ENCODE peak calls at places on chromosomes 2 and 18, in four cellular contexts. L is AG04450, X is choroid plexus epithelial cell, W is pancreas. R is an unnamed sample.

GRCh38 chr2:64602436-64602835 is 51.3 kb downstream of the SERTAD2 start:
- DNase-seq in L (no peak), X (no peak), W (no peak), R (no peak)

GRCh38 chr2:11949732-11950503 is 203.5 kb downstream of the LPIN1 start:
- DNase-seq in L (no peak), X (peak), W (no peak), R (no peak)

GRCh38 chr2:216202602-216203250 is 93.6 kb downstream of the XRCC5 start:
- DNase-seq in L (no peak), X (peak), W (no peak), R (no peak)

GRCh38 chr2:25927357-25927756 is 49.1 kb upstream of the ASXL2 start:
- DNase-seq in L (no peak), X (no peak), W (no peak), R (no peak)

GRCh38 chr2:40896358-40896757 is 444.5 kb upstream of the SLC8A1 start:
- DNase-seq in L (no peak), X (no peak), W (no peak), R (no peak)

GRCh38 chr2:178193823-178194599 is at the start of gene OSBPL6:
- DNase-seq in L (no peak), X (peak), W (peak), R (peak)

GRCh38 chr2:102052367-102052764 is 60.6 kb downstream of the IL1R2 start:
- DNase-seq in L (no peak), X (no peak), W (no peak), R (no peak)

GRCh38 chr18:62643181-62643580 is 72.2 kb upstream of the PHLPP1 start:
- DNase-seq in L (no peak), X (no peak), W (no peak), R (no peak)

GRCh38 chr2:198066597-198066996 is 262.2 kb downstream of the PLCL1 start:
- DNase-seq in L (no peak), X (no peak), W (no peak), R (no peak)

GRCh38 chr2:108449410-108450200 is 599 bp downstream of the GCC2 start:
- DNase-seq in L (no peak), X (peak), W (peak), R (no peak)

GRCh38 chr2:68839260-68839833 is 31.9 kb downstream of the BMP10 start:
- DNase-seq in L (no peak), X (peak), W (no peak), R (no peak)

GRCh38 chr2:197306691-197307030 is 3.9 kb downstream of the ANKRD44 start:
- DNase-seq in L (no peak), X (no peak), W (peak), R (no peak)

GRCh38 chr2:222238072-222238471 is 60.7 kb downstream of the PAX3 start:
- DNase-seq in L (no peak), X (no peak), W (no peak), R (no peak)

GRCh38 chr2:209391776-209392401 is 32.0 kb upstream of the MAP2 start:
- DNase-seq in L (no peak), X (peak), W (no peak), R (no peak)

GRCh38 chr2:238122287-238123217 is 15.9 kb upstream of the KLHL30 start:
- DNase-seq in L (no peak), X (no peak), W (no peak), R (no peak)

GRCh38 chr2:238260879-238261278 is 21.0 kb upstream of the HES6 start:
- DNase-seq in L (no peak), X (peak), W (no peak), R (no peak)

GRCh38 chr2:236852100-236852976 is 233.4 kb upstream of the COPS8 start:
- DNase-seq in L (no peak), X (no peak), W (peak), R (no peak)

GRCh38 chr2:160490760-160491367 is 2.7 kb downstream of the RBMS1 start:
- DNase-seq in L (no peak), X (no peak), W (no peak), R (no peak)
- H3K4me3 ChIP-seq in L (peak), X (peak), W (no peak), R (peak)

GRCh38 chr2:3441465-3441864 is 62.0 kb downstream of the TRAPPC12 start:
- DNase-seq in L (no peak), X (no peak), W (no peak), R (no peak)

GRCh38 chr2:3443083-3443482 is 63.6 kb downstream of the TRAPPC12 start:
- DNase-seq in L (no peak), X (no peak), W (no peak), R (no peak)

GRCh38 chr2:3445891-3446290 is 66.4 kb downstream of the TRAPPC12 start:
- DNase-seq in L (no peak), X (no peak), W (no peak), R (no peak)

GRCh38 chr2:3442185-3442584 is 62.7 kb downstream of the TRAPPC12 start:
- DNase-seq in L (no peak), X (no peak), W (no peak), R (no peak)

DNA sequence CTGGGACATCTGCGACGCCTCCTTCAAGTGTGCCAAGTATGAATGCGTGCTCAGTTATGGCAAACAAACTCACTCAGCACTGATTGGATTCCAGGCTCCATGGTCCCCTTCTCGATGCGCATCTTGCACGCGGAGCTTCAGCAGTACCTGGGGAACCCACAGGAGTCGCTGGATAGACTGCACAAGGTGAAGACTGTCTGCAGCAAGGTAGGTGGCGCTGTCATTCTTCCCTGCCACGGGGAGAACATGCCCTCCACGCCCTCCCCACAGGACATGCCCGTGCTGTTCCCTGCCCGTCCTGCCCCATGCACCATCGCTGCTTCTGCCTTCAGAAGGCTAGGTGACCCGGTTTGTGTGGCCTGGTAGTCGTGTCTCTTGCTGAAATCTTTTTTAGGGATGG is 64.2 kb downstream of the TRAPPC12 start:
- DNase-seq in L (no peak), X (no peak), W (no peak), R (no peak)
- TF ChIP-seq CTCF in L (no peak), X (no peak), W (no peak), R (no peak)

DNA sequence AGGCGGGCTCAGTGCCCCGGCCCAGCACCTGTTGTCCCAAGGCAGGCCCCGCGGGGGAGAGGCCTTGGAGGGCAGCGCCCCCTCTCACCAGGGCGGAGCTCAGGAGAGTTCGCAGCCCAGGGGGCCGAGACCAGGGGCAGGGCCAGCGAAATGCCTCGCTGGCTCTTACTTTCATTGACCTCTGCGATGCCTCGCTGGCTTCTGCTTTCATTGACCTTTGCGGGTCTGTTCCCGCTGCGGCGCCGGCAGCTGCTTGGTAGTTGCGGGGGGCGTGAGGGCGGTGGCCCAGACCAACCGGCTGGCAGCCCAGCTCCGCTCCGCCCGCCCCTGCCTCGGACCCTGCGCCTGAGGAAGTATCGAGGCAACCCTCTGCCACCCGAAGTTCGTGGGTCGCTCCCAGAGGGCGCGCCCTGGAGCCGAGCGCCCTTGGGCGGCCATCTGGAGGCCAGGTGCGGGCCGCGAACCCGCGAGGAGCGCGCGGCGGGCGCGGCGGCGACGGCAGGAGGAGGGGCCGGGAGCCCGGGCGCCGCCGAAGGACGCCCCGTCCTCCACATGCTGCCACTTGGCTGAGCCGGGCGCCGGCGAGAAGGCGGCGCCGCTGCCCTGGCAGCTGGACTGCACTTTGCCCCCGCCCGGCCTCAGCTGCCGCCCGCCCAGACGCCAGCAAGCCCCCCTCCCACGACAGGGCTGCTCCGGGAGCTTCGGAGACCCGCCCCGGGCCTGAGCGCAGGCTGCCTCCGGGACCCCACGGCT is 118.0 kb upstream of the MSTN start:
- DNase-seq in L (no peak), X (no peak), W (peak), R (no peak)
- H3K4me3 ChIP-seq in L (peak), X (peak), W (peak), R (peak)

GRCh38 chr18:54222922-54223567 is 1.4 kb downstream of the MBD2 start:
- DNase-seq in L (no peak), X (no peak), W (peak), R (no peak)
- TF ChIP-seq CTCF in L (no peak), X (peak), W (peak), R (peak)

GRCh38 chr2:135182601-135183000 is 130.5 kb downstream of the RAB3GAP1 start:
- DNase-seq in L (no peak), X (no peak), W (no peak), R (no peak)
- H3K4me3 ChIP-seq in L (no peak), X (no peak), W (no peak), R (no peak)

DNA sequence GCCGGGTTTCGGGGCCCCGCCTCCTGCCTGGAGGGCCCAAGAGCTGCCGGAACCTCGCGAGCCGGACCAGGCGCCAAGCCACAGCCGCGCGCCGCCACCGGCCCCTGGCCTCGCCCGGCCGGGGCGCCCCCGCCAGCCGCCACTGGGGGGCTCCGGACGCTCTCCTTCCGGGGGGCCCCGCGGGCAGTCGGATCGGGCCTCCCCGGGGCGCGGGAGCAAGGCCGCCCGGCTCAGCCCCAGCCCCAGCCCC is 17.4 kb upstream of the HAAO start:
- DNase-seq in L (peak), X (no peak), W (peak), R (no peak)
- TF ChIP-seq CTCF in L (no peak), X (no peak), W (peak), R (peak)

GRCh38 chr2:205477016-205477705 is 205.1 kb upstream of the NRP2 start:
- DNase-seq in L (no peak), X (no peak), W (no peak), R (peak)

GRCh38 chr2:205481861-205482260 is 200.4 kb upstream of the NRP2 start:
- DNase-seq in L (no peak), X (no peak), W (no peak), R (no peak)

GRCh38 chr2:205482399-205483065 is 199.8 kb upstream of the NRP2 start:
- DNase-seq in L (no peak), X (no peak), W (no peak), R (no peak)

GRCh38 chr2:205484717-205485116 is 197.6 kb upstream of the NRP2 start:
- DNase-seq in L (no peak), X (no peak), W (no peak), R (no peak)

DNA sequence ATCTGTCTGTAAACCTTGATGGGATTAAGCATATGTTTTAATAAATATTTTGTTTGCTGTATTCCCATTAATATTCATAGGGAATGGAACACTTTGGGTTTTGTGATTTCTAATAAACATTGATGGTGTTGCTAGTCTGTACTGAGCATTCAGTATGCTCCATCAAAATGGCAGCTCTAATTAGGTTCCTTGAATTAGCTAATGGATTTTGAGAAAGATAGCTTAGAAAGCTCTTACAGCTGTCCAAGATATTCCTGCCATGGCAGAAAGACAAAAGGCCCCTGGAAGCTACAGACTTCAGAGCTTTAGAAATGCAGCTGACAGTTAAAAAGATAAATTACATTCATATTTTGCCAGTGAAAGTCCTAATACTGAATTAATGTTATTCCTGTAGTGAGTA is 199.2 kb upstream of the NRP2 start:
- DNase-seq in L (no peak), X (no peak), W (no peak), R (no peak)
- H3K4me3 ChIP-seq in L (no peak), X (no peak), W (no peak), R (no peak)

DNA sequence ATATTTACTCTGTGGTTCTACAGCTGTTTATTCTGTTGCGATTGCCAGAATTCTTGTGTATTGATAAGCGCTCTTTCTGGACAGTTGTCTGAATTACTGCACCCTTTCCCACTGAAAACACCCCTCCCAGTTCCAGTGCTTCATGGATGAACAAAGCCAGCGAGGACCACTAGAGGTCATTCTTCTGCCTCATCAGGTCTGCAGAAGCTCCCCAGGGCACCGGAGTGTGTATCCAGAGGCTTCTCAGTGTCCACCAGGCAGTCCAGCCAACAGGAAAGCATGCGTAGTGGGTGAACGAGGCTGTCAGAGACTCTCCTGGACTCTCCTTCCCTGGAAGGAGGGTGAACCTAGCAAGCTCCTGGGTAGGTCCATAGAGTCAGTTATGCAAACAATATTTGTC is 40.6 kb upstream of the INHBB start:
- DNase-seq in L (no peak), X (peak), W (no peak), R (no peak)
- TF ChIP-seq CTCF in L (peak), X (peak), W (no peak), R (peak)

GRCh38 chr2:132415256-132416079 is 1.1 kb upstream of the GPR39 start:
- DNase-seq in L (no peak), X (peak), W (no peak), R (no peak)
- H3K4me3 ChIP-seq in L (peak), X (peak), W (peak), R (peak)

R was measured in AG09309.